ENCODE peak calls at places on chromosomes 16 and 17, in nine cellular contexts. W is body of pancreas, A is A549, E is IMR-90, G is aorta, K is Peyer's patch, C is DND-41, I is adrenal gland, J is OCI-LY7. Z is an unnamed sample. For H3K9me3, the result is how much of the 10 kb centered on the place peaks cover.

GRCh38 chr17:75785770-75786538 is 1.3 kb downstream of the UNK start:
- DNase-seq in K (peak), I (no peak), G (peak), C (peak), J (peak), A (no peak), W (no peak), E (peak), Z (no peak)

GRCh38 chr16:86044241-86044671 is 145.3 kb downstream of the IRF8 start:
- DNase-seq in C (peak), E (peak), W (peak), J (peak), I (peak), K (peak), G (peak), A (peak), Z (peak)

GRCh38 chr17:39132192-39132600 is 19.2 kb downstream of the PLXDC1 start:
- DNase-seq in A (peak), G (no peak), J (no peak), C (no peak), W (no peak), K (no peak), E (peak), I (peak), Z (no peak)

GRCh38 chr16:29663020-29663828 is at the start of gene SPN:
- DNase-seq in G (no peak), A (no peak), K (peak), E (no peak), W (no peak), I (no peak), J (peak), C (peak), Z (peak)

GRCh38 chr17:31490019-31490383 is 98.5 kb downstream of the RAB11FIP4 start:
- DNase-seq in J (no peak), E (no peak), I (no peak), W (no peak), G (no peak), A (no peak), K (no peak), C (no peak), Z (no peak)

GRCh38 chr16:26729917-26730541 is 336.7 kb upstream of the C16orf82 start:
- DNase-seq in C (no peak), G (no peak), I (no peak), A (no peak), W (no peak), J (no peak), K (no peak), E (no peak), Z (no peak)

GRCh38 chr16:57532251-57532625 is 4.1 kb downstream of the CCDC102A start:
- DNase-seq in G (peak), J (peak), K (peak), A (no peak), C (no peak), I (peak), E (no peak), W (no peak), Z (no peak)

GRCh38 chr17:80382446-80382845 is 32.5 kb upstream of the ENDOV start:
- DNase-seq in J (no peak), K (peak), A (no peak), E (no peak), C (no peak), I (no peak), W (no peak), G (no peak), Z (no peak)

GRCh38 chr16:71723537-71724319 is 773 bp downstream of the PHLPP2 start:
- DNase-seq in W (peak), E (peak), C (peak), I (peak), A (peak), G (peak), K (peak), J (peak), Z (peak)

GRCh38 chr16:54374136-54374535 is 87.5 kb upstream of the IRX3 start:
- DNase-seq in I (no peak), A (no peak), E (peak), C (peak), K (no peak), J (no peak), G (no peak), W (no peak), Z (no peak)

GRCh38 chr17:17414316-17414937 is 62.4 kb upstream of the MED9 start:
- DNase-seq in K (no peak), J (no peak), E (peak), I (peak), C (no peak), G (no peak), W (peak), A (no peak), Z (no peak)

GRCh38 chr16:58348986-58349385 is 43.3 kb upstream of the GINS3 start:
- DNase-seq in I (no peak), A (no peak), G (no peak), K (no peak), J (peak), W (no peak), C (no peak), E (no peak), Z (no peak)

GRCh38 chr17:58492238-58493121 is 4.3 kb upstream of the HSF5 start:
- DNase-seq in I (no peak), C (no peak), A (no peak), W (no peak), E (no peak), K (no peak), J (no peak), G (no peak), Z (no peak)

GRCh38 chr16:67645397-67646121 is 615 bp downstream of the CARMIL2 start:
- DNase-seq in G (peak), K (no peak), J (peak), C (peak), E (no peak), W (no peak), I (no peak), A (no peak), Z (peak)

GRCh38 chr16:22035094-22035675 is 27.3 kb downstream of the MOSMO start:
- DNase-seq in J (no peak), A (no peak), W (no peak), C (no peak), G (no peak), I (no peak), K (no peak), E (no peak), Z (no peak)

GRCh38 chr16:57803413-57803990 is 1.2 kb upstream of the KIFC3 start:
- DNase-seq in G (no peak), J (no peak), E (no peak), C (no peak), K (no peak), A (no peak), W (no peak), I (no peak), Z (no peak)

GRCh38 chr16:86292171-86292775 is 218.1 kb upstream of the FOXF1 start:
- DNase-seq in K (no peak), G (no peak), W (no peak), I (no peak), C (no peak), A (no peak), E (no peak), J (no peak), Z (no peak)

GRCh38 chr17:66214893-66215528 is 14.2 kb downstream of the APOH start:
- DNase-seq in A (no peak), J (no peak), I (no peak), E (no peak), G (no peak), W (no peak), C (no peak), K (no peak), Z (no peak)

GRCh38 chr16:53061701-53062159 is 6.9 kb downstream of the CHD9 start:
- DNase-seq in G (no peak), K (peak), A (no peak), I (peak), C (peak), J (peak), E (no peak), W (no peak), Z (no peak)

GRCh38 chr17:75515229-75515522 is 161 bp downstream of the CASKIN2 start:
- DNase-seq in J (no peak), W (no peak), A (no peak), E (no peak), I (no peak), K (no peak), G (no peak), C (no peak), Z (no peak)

GRCh38 chr16:67388191-67388590 is 5.1 kb downstream of the TPPP3 start:
- DNase-seq in J (no peak), A (no peak), I (no peak), G (peak), K (peak), C (no peak), W (no peak), E (no peak), Z (no peak)

GRCh38 chr17:38761612-38762011 is 9.1 kb downstream of the PSMB3 start:
- DNase-seq in K (no peak), G (no peak), E (peak), I (peak), A (peak), J (peak), C (peak), W (no peak), Z (no peak)

GRCh38 chr17:59165933-59166342 is 10.4 kb downstream of the PRR11 start:
- DNase-seq in W (peak), C (peak), K (peak), I (peak), G (no peak), J (peak), A (peak), E (peak), Z (no peak)

GRCh38 chr16:1858189-1858588 is 13.8 kb downstream of the MEIOB start:
- DNase-seq in C (no peak), K (no peak), J (no peak), W (no peak), I (no peak), A (no peak), E (no peak), G (no peak), Z (no peak)

GRCh38 chr17:80453126-80453979 is 23.1 kb downstream of the NPTX1 start:
- DNase-seq in K (no peak), C (no peak), I (peak), E (no peak), J (no peak), W (peak), G (no peak), A (no peak), Z (no peak)

GRCh38 chr17:66272699-66273390 is 29.6 kb upstream of the PRKCA start:
- DNase-seq in G (no peak), W (no peak), I (peak), J (no peak), K (no peak), E (peak), A (peak), C (no peak), Z (no peak)

GRCh38 chr16:87457051-87457611 is 35.7 kb downstream of the ZCCHC14 start:
- DNase-seq in I (no peak), G (no peak), J (no peak), K (no peak), A (no peak), W (no peak), C (no peak), E (peak), Z (no peak)

GRCh38 chr17:81365601-81366585 is 29.4 kb upstream of the BAHCC1 start:
- DNase-seq in E (peak), C (peak), I (peak), J (peak), K (peak), W (peak), A (no peak), G (no peak), Z (no peak)

GRCh38 chr16:8852534-8852933 is 16.3 kb downstream of the CARHSP1 start:
- DNase-seq in G (peak), I (no peak), K (no peak), C (no peak), A (no peak), W (no peak), J (no peak), E (no peak), Z (no peak)

GRCh38 chr16:68275611-68276191 is 11.4 kb downstream of the SLC7A6 start:
- DNase-seq in A (no peak), E (no peak), I (no peak), G (no peak), C (peak), K (peak), W (no peak), J (peak), Z (no peak)

GRCh38 chr17:75060434-75061054 is 13.5 kb downstream of the KCTD2 start:
- DNase-seq in J (no peak), G (peak), W (no peak), E (no peak), A (no peak), C (no peak), I (no peak), K (no peak), Z (no peak)

GRCh38 chr16:25487888-25488287 is 203.9 kb upstream of the HS3ST4 start:
- DNase-seq in G (no peak), E (no peak), A (no peak), C (no peak), W (no peak), J (no peak), I (no peak), K (no peak), Z (no peak)

GRCh38 chr17:73592531-73592961 is 51.7 kb downstream of the SDK2 start:
- DNase-seq in I (peak), C (peak), J (no peak), K (no peak), W (no peak), G (no peak), E (no peak), A (no peak), Z (no peak)

GRCh38 chr16:4263504-4264436 is 9.1 kb downstream of the TFAP4 start:
- DNase-seq in G (peak), A (peak), W (peak), J (peak), C (no peak), E (peak), K (peak), I (peak), Z (no peak)

GRCh38 chr17:35726609-35727460 is 4.6 kb upstream of the RASL10B start:
- DNase-seq in C (no peak), A (no peak), W (peak), I (peak), E (peak), J (peak), K (peak), G (peak), Z (no peak)
- H3K4me3 ChIP-seq in C (no peak), A (no peak), W (no peak), I (no peak), E (no peak), J (no peak), K (no peak), G (no peak), Z (no peak)

DNA sequence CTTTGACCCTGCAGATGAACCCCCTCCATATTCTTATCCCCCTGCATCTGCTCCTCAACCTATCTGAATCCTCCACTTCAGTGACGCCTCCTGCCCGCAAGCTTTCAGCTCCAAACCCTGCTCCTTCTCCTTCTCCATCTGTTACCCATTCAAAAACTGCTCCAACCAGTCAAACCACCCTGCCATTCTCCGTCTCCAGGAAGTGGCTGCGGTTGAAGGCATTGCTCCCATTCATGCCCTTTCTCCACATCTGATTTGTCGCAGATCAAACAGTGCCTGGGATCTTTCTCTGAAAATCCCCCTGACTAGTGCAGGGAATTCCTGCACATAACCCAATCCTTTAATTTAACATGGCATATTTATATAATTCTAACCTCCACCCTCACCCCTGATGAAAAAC is 56.2 kb downstream of the SLFN5 start:
- DNase-seq in K (no peak), C (no peak), W (peak), E (no peak), A (no peak), I (no peak), G (no peak), J (no peak), Z (no peak)
- H3K9me3 ChIP-seq in K (under half), C (under half), W (under half), E (under half), A (under half), I (under half), G (under half), J (under half), Z (under half)

GRCh38 chr16:88521674-88522073 is 48.5 kb upstream of the ZC3H18 start:
- DNase-seq in G (no peak), A (no peak), C (no peak), W (no peak), I (no peak), K (no peak), E (no peak), J (no peak), Z (no peak)
- H3K4me3 ChIP-seq in G (no peak), A (no peak), C (no peak), W (no peak), I (no peak), K (no peak), E (no peak), J (no peak), Z (no peak)

GRCh38 chr16:35195173-35195863 is 1735.9 kb downstream of the TP53TG3F start:
- DNase-seq in G (no peak), A (no peak), W (no peak), I (no peak), J (no peak), K (no peak), E (no peak), C (no peak), Z (no peak)

GRCh38 chr16:35192993-35193392 is 1733.6 kb downstream of the TP53TG3F start:
- DNase-seq in G (no peak), E (no peak), W (no peak), K (no peak), C (no peak), A (no peak), J (no peak), I (no peak), Z (no peak)

GRCh38 chr16:35195864-35196216 is 1736.4 kb downstream of the TP53TG3F start:
- DNase-seq in W (no peak), E (no peak), J (no peak), I (no peak), C (no peak), G (no peak), K (no peak), A (no peak), Z (no peak)

GRCh38 chr16:35194681-35195080 is 1735.3 kb downstream of the TP53TG3F start:
- DNase-seq in A (no peak), J (no peak), C (no peak), I (no peak), E (no peak), W (no peak), K (no peak), G (no peak), Z (no peak)

GRCh38 chr16:35193956-35194355 is 1734.5 kb downstream of the TP53TG3F start:
- DNase-seq in G (no peak), I (no peak), W (no peak), C (no peak), J (no peak), A (no peak), E (no peak), K (no peak), Z (no peak)
- H3K9me3 ChIP-seq in G (under half), I (under half), W (under half), C (under half), J (under half), A (under half), E (under half), K (under half), Z (under half)

GRCh38 chr16:23862556-23862955 is 26.8 kb downstream of the PRKCB start:
- DNase-seq in A (no peak), J (no peak), W (no peak), E (no peak), C (no peak), G (no peak), K (no peak), I (no peak), Z (no peak)

GRCh38 chr16:23865853-23866252 is 30.1 kb downstream of the PRKCB start:
- DNase-seq in I (no peak), E (no peak), K (no peak), A (no peak), J (no peak), W (no peak), G (no peak), C (no peak), Z (no peak)

GRCh38 chr16:23866628-23867027 is 30.8 kb downstream of the PRKCB start:
- DNase-seq in G (no peak), A (no peak), E (no peak), C (no peak), J (no peak), W (no peak), K (no peak), I (no peak), Z (no peak)

GRCh38 chr16:23861874-23862273 is 26.1 kb downstream of the PRKCB start:
- DNase-seq in C (no peak), I (no peak), K (no peak), E (no peak), W (no peak), J (no peak), G (no peak), A (no peak), Z (no peak)

DNA sequence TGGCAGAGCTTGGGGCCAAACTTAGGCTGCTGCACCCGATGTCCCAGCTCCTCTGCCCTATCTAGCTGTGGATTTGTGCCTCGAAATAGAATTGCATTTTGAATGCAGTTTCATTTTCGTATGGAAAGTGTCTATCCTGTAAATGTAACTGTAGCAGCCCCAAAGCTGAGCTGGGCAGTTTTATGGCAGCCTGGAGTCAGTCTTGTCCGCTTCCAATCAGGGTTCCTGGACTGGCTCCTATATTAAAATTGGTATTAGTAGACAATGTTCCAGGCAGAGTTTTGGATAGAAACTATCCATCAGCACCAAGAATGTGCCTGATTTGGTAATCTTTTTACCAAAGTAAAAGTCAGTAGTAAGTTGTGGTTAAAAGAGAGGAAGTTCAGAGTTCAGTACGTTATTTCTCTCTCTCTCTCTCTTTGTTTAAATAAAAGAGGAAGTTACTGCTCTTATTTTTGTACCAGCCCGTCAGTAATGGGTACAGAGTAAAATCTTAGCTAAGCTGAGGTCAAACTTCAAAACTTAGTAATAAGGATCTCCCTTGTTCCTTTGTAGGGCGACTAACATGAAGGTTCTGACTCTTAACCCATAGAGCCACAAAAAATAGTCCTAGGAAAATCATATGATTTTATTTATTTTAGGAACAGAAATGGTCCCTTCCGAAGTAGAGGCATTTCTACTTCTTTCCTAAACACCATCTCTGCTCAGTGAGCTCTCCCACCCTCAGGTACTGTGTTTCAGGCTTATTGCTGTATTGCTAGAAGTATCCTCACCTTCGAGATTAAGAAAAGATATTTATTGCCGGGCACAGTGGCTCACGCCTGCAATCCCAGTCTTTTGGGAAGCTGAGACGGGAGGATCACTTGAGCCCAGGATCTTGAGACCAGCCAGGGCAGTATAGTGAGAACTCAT is 28.0 kb downstream of the PRKCB start:
- DNase-seq in C (peak), W (no peak), E (no peak), K (peak), G (no peak), J (peak), A (no peak), I (no peak), Z (no peak)
- H3K4me3 ChIP-seq in C (peak), W (no peak), E (no peak), K (peak), G (no peak), J (peak), A (no peak), I (no peak), Z (peak)

Z was measured in CD8-positive, alpha-beta T cell.